ENCODE peak calls at places on chromosomes 13 and 19, in four cellular contexts. M, S, X and J are unnamed samples.
A peak's percentile ranks its signal among the peaks of the same experiment; 100 is the strongest.

GRCh38 chr13:67410645-67411044 is 180.5 kb upstream of the PCDH9 start:
- DNase-seq in M (no peak), S (no peak), X (no peak), J (no peak)

GRCh38 chr13:71867101-71867814 is at the start of gene DACH1:
- DNase-seq in M (no peak), S (no peak), X (peak; percentile 8), J (peak; percentile 53)

GRCh38 chr19:43774103-43774939 is 6.5 kb downstream of the KCNN4 start:
- DNase-seq in M (peak; percentile 69), S (no peak), X (peak; percentile 58), J (no peak)

GRCh38 chr19:17966497-17967257 is at the start of gene KCNN1:
- DNase-seq in M (no peak), S (no peak), X (no peak), J (peak; percentile 68)

GRCh38 chr13:40148103-40148502 is 492.6 kb downstream of the COG6 start:
- DNase-seq in M (no peak), S (no peak), X (no peak), J (no peak)

GRCh38 chr19:10797078-10797477 is 38.9 kb downstream of the TMED1 start:
- DNase-seq in M (no peak), S (no peak), X (no peak), J (no peak)

GRCh38 chr13:29702912-29703351 is 107.4 kb upstream of the SLC7A1 start:
- DNase-seq in M (no peak), S (no peak), X (peak; percentile 92), J (no peak)

GRCh38 chr13:94427313-94427712 is 52.2 kb downstream of the DCT start:
- DNase-seq in M (no peak), S (no peak), X (no peak), J (no peak)

GRCh38 chr13:92390217-92390616 is 836.4 kb upstream of the GPC6 start:
- DNase-seq in M (no peak), S (peak; percentile 22), X (no peak), J (no peak)

GRCh38 chr13:44299142-44299541 is 74.5 kb upstream of the SERP2 start:
- DNase-seq in M (no peak), S (no peak), X (no peak), J (no peak)

GRCh38 chr19:48711106-48711662 is 8.3 kb downstream of the MAMSTR start:
- DNase-seq in M (no peak), S (no peak), X (no peak), J (no peak)

GRCh38 chr19:48714759-48715261 is 4.7 kb downstream of the MAMSTR start:
- DNase-seq in M (no peak), S (no peak), X (no peak), J (no peak)

GRCh38 chr19:48713864-48714755 is 5.4 kb downstream of the MAMSTR start:
- DNase-seq in M (peak; percentile 99), S (peak; percentile 93), X (peak; percentile 99), J (peak; percentile 100)

GRCh38 chr19:48715276-48715675 is 4.2 kb downstream of the MAMSTR start:
- DNase-seq in M (no peak), S (no peak), X (no peak), J (no peak)

DNA sequence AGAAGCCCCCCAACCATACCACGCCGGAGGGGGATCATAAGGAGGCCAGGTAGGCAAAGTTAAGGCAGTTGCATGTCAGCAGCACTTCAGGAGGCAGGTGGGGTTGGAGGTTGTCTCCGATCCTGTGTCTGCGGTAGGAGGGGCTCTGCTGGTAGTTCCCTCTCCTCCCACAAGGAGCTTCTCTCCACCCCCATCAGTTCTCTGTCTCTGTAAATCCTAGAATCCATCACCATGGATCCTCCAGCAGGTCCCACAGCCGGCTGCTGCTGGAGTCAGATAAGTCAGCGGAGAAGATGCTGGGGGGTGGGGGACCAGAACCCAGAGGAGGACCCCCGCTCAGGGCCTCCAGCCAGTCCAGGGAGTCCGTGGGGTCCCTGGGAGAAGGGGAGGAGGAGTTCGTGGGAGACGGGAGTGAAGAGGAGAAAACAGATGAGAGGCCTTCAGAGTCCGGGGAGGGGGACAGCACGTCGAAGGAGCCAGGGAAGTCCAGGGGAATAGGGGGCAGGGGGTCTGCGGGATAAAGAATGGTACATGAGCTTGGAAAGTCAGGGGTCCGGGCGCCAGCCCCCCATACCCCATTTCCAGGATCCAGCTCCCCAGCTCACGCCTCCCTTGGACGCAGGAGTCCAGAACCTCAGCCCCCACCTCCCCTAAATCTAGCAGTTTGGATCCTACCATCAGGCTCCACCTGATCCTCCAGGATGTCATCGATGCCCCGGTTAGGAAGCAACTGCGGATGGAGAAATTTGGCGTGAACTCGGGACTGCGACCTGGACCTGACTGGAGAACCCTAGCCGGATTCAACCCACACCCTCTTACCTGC is 6.3 kb downstream of the MAMSTR start:
- DNase-seq in M (no peak), S (no peak), X (no peak), J (no peak)
- TF ChIP-seq CTCF in M (no peak), S (no peak), X (peak; percentile 42), J (no peak)

GRCh38 chr19:37370880-37371661 is at the start of gene ZNF527:
- DNase-seq in M (peak; percentile 98), S (peak; percentile 92), X (peak; percentile 95), J (peak; percentile 96)
- TF ChIP-seq CTCF in M (no peak), S (no peak), X (no peak), J (no peak)

GRCh38 chr19:4144666-4145261 is 8.7 kb upstream of the CREB3L3 start:
- DNase-seq in M (no peak), S (no peak), X (peak; percentile 88), J (peak; percentile 8)

GRCh38 chr19:4136680-4137088 is 12.8 kb upstream of the MAP2K2 start:
- DNase-seq in M (no peak), S (no peak), X (no peak), J (no peak)

GRCh38 chr19:4139614-4140236 is 13.7 kb upstream of the CREB3L3 start:
- DNase-seq in M (peak; percentile 64), S (no peak), X (peak; percentile 55), J (peak; percentile 91)

GRCh38 chr19:4138445-4138844 is 14.5 kb upstream of the MAP2K2 start:
- DNase-seq in M (no peak), S (no peak), X (no peak), J (no peak)

GRCh38 chr19:4140237-4140711 is 13.2 kb upstream of the CREB3L3 start:
- DNase-seq in M (no peak), S (peak; percentile 21), X (peak; percentile 79), J (peak; percentile 82)
- TF ChIP-seq CTCF in M (peak; percentile 34), S (peak; percentile 64), X (peak; percentile 81), J (peak; percentile 28)

DNA sequence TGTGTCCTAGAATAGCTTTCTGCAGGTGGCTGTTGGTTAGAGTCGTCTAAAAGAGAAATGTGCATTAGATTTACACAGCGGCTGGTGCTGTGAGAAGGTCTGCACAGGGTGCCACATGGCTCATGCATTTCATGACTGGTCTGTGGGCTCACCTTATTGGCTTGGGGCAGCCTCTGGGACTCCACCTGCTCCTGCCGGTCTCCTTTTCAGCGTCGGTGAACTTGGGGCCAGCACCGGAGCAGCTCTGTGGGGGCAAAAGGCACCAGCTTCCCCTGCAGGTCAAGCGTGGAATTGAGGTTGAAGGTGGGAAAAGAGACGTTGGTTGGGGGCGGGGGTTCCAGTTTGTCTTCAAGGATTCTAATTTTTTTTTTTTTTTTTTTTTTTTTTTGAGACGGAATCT is 3.1 kb upstream of the PNMA8C start:
- DNase-seq in M (no peak), S (no peak), X (no peak), J (no peak)
- TF ChIP-seq CTCF in M (no peak), S (no peak), X (no peak), J (no peak)

GRCh38 chr19:48385461-48386087 is 5.8 kb downstream of the KDELR1 start:
- DNase-seq in M (no peak), S (no peak), X (no peak), J (no peak)

GRCh38 chr19:48378194-48378570 is 13.2 kb downstream of the KDELR1 start:
- DNase-seq in M (no peak), S (no peak), X (no peak), J (no peak)

GRCh38 chr19:48379058-48379457 is 12.3 kb downstream of the KDELR1 start:
- DNase-seq in M (no peak), S (no peak), X (no peak), J (no peak)

GRCh38 chr19:48386981-48387380 is 4.4 kb downstream of the KDELR1 start:
- DNase-seq in M (no peak), S (no peak), X (no peak), J (no peak)

GRCh38 chr19:48381178-48381950 is 10.0 kb downstream of the KDELR1 start:
- DNase-seq in M (no peak), S (no peak), X (no peak), J (no peak)
- TF ChIP-seq CTCF in M (no peak), S (no peak), X (no peak), J (no peak)

GRCh38 chr13:114024603-114025431 is 50.9 kb upstream of the C13orf46 start:
- DNase-seq in M (no peak), S (no peak), X (no peak), J (peak; percentile 82)

GRCh38 chr13:114022309-114022669 is 48.4 kb upstream of the C13orf46 start:
- DNase-seq in M (no peak), S (no peak), X (no peak), J (no peak)

GRCh38 chr13:114021464-114022308 is 47.8 kb upstream of the C13orf46 start:
- DNase-seq in M (no peak), S (no peak), X (no peak), J (no peak)

GRCh38 chr13:114023716-114024602 is 50.1 kb upstream of the C13orf46 start:
- DNase-seq in M (no peak), S (no peak), X (no peak), J (no peak)

GRCh38 chr13:114022876-114023275 is 49.0 kb upstream of the C13orf46 start:
- DNase-seq in M (no peak), S (no peak), X (no peak), J (no peak)
- TF ChIP-seq CTCF in M (no peak), S (no peak), X (no peak), J (no peak)

DNA sequence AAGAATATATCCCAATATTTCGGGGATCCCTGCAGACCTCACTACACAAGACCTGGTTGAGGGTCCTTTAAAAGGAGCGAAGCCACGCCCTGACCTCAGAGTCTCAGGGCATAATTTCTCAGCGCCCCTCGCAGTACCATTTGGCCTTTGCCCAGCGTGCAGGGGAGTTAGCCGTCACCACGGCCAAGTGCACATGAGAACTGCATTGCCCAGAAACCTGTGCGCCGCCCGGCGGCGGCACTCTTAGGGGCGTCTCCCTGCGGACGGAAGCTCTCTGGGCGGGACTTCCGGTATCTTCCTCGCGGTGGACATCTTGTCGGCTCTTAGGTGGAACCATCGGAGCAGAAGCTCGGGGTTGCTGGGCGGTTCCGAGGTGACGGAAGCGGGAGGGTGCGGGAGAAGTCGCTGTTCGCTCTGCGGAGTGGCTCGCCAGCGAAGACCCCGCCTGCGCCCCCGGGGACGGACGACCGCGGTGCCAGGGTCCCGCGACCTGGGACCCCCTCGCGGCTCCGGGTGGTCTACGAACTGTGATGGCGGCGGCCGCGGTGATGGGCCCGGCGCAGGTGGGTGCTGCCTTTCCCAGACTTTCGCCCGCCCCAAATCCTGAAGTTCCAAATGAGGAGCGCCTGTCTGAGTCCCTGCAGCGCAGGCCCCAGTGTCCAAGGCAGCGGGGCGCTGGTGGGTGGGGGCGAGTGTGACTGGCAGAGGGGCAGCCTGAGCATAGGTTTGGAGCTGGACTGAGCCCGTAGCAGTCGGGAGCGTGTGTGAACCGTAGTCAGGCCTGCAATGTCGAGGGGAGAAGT is at the start of gene ZNF134:
- DNase-seq in M (peak; percentile 87), S (peak; percentile 75), X (peak; percentile 87), J (peak; percentile 96)
- TF ChIP-seq CTCF in M (peak; percentile 32), S (no peak), X (peak; percentile 42), J (no peak)

GRCh38 chr13:23715762-23716235 is 145.6 kb downstream of the TNFRSF19 start:
- DNase-seq in M (no peak), S (no peak), X (no peak), J (peak; percentile 53)
- TF ChIP-seq CTCF in M (no peak), S (peak; percentile 18), X (peak; percentile 27), J (peak; percentile 13)